ENCODE peak calls at places on chromosomes 1 and 21, in four cellular contexts. S is GM12878, D is HCT116, X is SK-N-SH. C is an unnamed sample.

GRCh38 chr21:38319781-38320180 is 63.0 kb downstream of the KCNJ15 start:
- DNase-seq in S (no peak), D (no peak), X (no peak), C (no peak)

GRCh38 chr1:156214024-156214748 is 1.4 kb downstream of the PMF1 start:
- DNase-seq in S (no peak), D (peak; percentile 74), X (no peak), C (peak; percentile 61)

GRCh38 chr1:241518447-241519307 is 878 bp downstream of the FH start:
- DNase-seq in S (no peak), D (no peak), X (no peak), C (no peak)

GRCh38 chr1:214603819-214604252 is 841 bp downstream of the CENPF start:
- DNase-seq in S (no peak), D (no peak), X (peak; percentile 60), C (peak; percentile 27)

GRCh38 chr21:44466351-44466954 is 11.1 kb downstream of the LRRC3 start:
- DNase-seq in S (no peak), D (no peak), X (peak; percentile 16), C (no peak)

GRCh38 chr1:2567083-2567679 is 11.0 kb downstream of the TNFRSF14 start:
- DNase-seq in S (no peak), D (no peak), X (no peak), C (no peak)

GRCh38 chr21:29287383-29287782 is 11.3 kb upstream of the BACH1 start:
- DNase-seq in S (no peak), D (no peak), X (no peak), C (no peak)

GRCh38 chr1:223834660-223835263 is 11.0 kb downstream of the TP53BP2 start:
- DNase-seq in S (no peak), D (no peak), X (no peak), C (no peak)

GRCh38 chr1:172717722-172718455 is 59.0 kb downstream of the FASLG start:
- DNase-seq in S (no peak), D (no peak), X (no peak), C (peak; percentile 58)

GRCh38 chr1:228793032-228793431 is 57.8 kb downstream of the RHOU start:
- DNase-seq in S (no peak), D (no peak), X (no peak), C (no peak)

GRCh38 chr1:107535091-107535490 is 394.3 kb downstream of the NTNG1 start:
- DNase-seq in S (no peak), D (no peak), X (peak; percentile 33), C (no peak)

GRCh38 chr1:93061895-93062792 is 16.9 kb upstream of the MTF2 start:
- DNase-seq in S (no peak), D (peak; percentile 47), X (peak; percentile 51), C (peak; percentile 53)

GRCh38 chr1:1181938-1182410 is 8.3 kb downstream of the TTLL10 start:
- DNase-seq in S (no peak), D (no peak), X (peak; percentile 44), C (no peak)

GRCh38 chr1:201538618-201539551 is at the start of gene NAV1:
- DNase-seq in S (no peak), D (no peak), X (peak; percentile 90), C (peak; percentile 58)

GRCh38 chr21:42111811-42112210 is 40.7 kb downstream of the UMODL1 start:
- DNase-seq in S (no peak), D (no peak), X (no peak), C (no peak)

GRCh38 chr1:26971590-26971989 is 11.3 kb upstream of the KDF1 start:
- DNase-seq in S (no peak), D (no peak), X (no peak), C (no peak)

GRCh38 chr1:183633676-183634343 is 1.8 kb downstream of the ARPC5 start:
- DNase-seq in S (peak; percentile 73), D (peak; percentile 63), X (peak; percentile 46), C (peak; percentile 60)

GRCh38 chr1:204683284-204684205 is 2.0 kb downstream of the LRRN2 start:
- DNase-seq in S (no peak), D (no peak), X (peak; percentile 40), C (no peak)

GRCh38 chr21:42040411-42041180 is 30.4 kb upstream of the ZBTB21 start:
- DNase-seq in S (no peak), D (peak; percentile 79), X (no peak), C (no peak)

GRCh38 chr1:167770127-167770526 is 48.3 kb downstream of the MPZL1 start:
- DNase-seq in S (no peak), D (no peak), X (no peak), C (peak; percentile 51)

GRCh38 chr1:151715726-151716404 is 738 bp downstream of the CELF3 start:
- DNase-seq in S (no peak), D (no peak), X (peak; percentile 89), C (peak; percentile 56)

GRCh38 chr1:1562556-1563195 is 12.0 kb downstream of the SSU72 start:
- DNase-seq in S (no peak), D (no peak), X (no peak), C (no peak)

GRCh38 chr1:193013707-193014106 is 45.5 kb downstream of the UCHL5 start:
- DNase-seq in S (no peak), D (no peak), X (no peak), C (no peak)

GRCh38 chr1:208080396-208081276 is 163.5 kb downstream of the PLXNA2 start:
- DNase-seq in S (no peak), D (no peak), X (no peak), C (no peak)

GRCh38 chr1:241591317-241591716 is 48.9 kb downstream of the CHML start:
- DNase-seq in S (no peak), D (no peak), X (no peak), C (peak; percentile 5)

DNA sequence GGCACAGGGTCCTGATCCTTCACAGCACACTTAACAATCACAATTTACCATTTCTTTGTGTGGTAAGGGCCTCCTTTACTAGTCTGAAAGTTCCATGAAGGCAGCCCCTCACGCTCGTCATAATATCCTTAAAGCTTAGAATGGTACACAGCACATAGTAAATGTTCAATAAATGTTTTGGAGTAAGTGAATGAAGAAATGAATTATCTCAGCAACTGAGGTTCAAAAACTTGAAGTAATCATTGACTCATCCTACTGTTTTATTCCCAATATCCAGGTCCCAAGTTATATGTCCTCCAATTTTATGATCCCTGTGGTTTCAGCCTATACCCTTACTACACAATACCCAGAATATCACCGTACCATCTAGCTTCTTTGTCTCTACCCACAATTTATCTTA is 2.2 kb upstream of the C1orf162 start:
- DNase-seq in S (no peak), D (no peak), X (no peak), C (no peak)
- TF ChIP-seq JUND in S (no peak), D (no peak), X (no peak), C (no peak)

DNA sequence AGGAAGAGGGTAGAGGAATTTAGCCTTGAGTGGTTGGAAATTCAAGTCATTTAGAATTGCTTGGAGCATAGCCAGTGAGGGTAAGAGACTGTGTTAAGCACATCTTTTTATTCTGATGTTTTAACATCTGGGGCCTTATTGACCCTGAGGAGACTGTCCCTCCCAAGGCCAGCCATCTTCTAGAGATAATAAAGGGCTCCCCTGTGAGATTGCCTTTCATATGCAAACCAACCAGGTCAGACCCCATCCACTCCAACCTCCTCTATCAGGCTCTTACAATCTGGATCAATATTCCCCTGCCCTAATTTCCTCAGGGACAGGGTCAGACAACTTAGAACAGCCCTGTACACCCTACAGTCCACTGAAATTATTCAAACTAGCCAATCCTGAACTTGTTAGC is 93.8 kb downstream of the ATP1B1 start:
- DNase-seq in S (no peak), D (no peak), X (no peak), C (no peak)
- TF ChIP-seq REST in S (no peak), D (no peak), X (no peak), C (no peak)

GRCh38 chr1:47501069-47501468 is 63.2 kb downstream of the FOXD2 start:
- DNase-seq in S (no peak), D (no peak), X (no peak), C (no peak)

GRCh38 chr1:47505267-47505666 is 67.4 kb downstream of the FOXD2 start:
- DNase-seq in S (no peak), D (no peak), X (no peak), C (no peak)

GRCh38 chr1:47506053-47506452 is 68.2 kb downstream of the FOXD2 start:
- DNase-seq in S (no peak), D (no peak), X (no peak), C (no peak)

GRCh38 chr1:47507140-47507539 is 69.3 kb downstream of the FOXD2 start:
- DNase-seq in S (no peak), D (no peak), X (no peak), C (no peak)

DNA sequence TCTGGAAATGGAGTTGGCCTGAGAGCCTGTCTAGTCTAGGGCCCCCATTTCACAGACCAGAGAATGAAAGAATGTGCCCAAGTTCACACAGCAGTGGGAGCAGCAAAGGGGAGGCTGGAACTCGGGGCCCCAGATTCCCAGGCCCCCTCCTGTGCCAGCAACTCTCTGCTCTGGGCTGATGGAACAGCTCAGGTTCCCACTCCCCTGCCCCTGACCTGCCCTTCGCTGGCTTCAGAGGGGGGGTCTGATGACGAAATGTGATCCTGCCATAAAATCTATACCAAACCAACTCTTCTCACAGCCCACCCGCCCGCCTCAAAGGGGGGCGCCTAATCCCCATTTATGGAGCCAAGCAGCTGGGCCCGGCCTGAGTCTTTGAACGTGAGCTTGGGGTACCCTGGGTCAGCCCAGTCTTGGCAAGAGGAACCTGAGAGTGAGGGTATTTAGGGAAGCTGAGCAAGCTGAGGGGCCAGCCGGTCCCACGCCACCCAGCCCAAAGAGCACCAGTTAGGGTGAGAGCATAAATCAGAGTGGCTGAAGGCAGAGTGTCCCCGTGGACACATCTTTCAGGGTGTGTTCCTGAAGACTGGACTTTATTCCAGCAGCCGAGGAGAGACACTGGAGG is 65.0 kb downstream of the FOXD2 start:
- DNase-seq in S (no peak), D (no peak), X (no peak), C (no peak)
- H3K27me3 ChIP-seq in S (peaks cover 7% of the 10 kb centered on the region), D (no peaks in the 10 kb centered on the region), X (peaks cover 13% of the 10 kb centered on the region), C (peaks cover 27% of the 10 kb centered on the region)

GRCh38 chr1:176552217-176552974 is 89.4 kb downstream of the PAPPA2 start:
- DNase-seq in S (no peak), D (no peak), X (no peak), C (no peak)
- TF ChIP-seq JUND in S (no peak), D (no peak), X (no peak), C (no peak)

GRCh38 chr1:81424816-81425215 is 375.9 kb upstream of the ADGRL2 start:
- DNase-seq in S (no peak), D (no peak), X (no peak), C (no peak)
- TF ChIP-seq REST in S (no peak), D (no peak), X (no peak), C (no peak)